ENCODE peak calls at places on chromosomes 3 and 15, in five cellular contexts. One of them, this sample, is unnamed.

GRCh38 chr15:63244399-63244798 is 33.0 kb upstream of the APH1B start:
- DNase-seq in CD4-positive, alpha-beta memory T cell: no peak
- DNase-seq in AG04450: no peak
- DNase-seq in lower lobe of right lung: no peak
- DNase-seq in suprapubic skin: no peak
- DNase-seq in this sample: no peak

GRCh38 chr15:73724211-73724610 is 28.9 kb downstream of the INSYN1 start:
- DNase-seq in AG04450: no peak
- DNase-seq in suprapubic skin: no peak
- DNase-seq in lower lobe of right lung: no peak
- DNase-seq in CD4-positive, alpha-beta memory T cell: no peak
- DNase-seq in this sample: no peak

GRCh38 chr15:27234593-27234992 is 263.6 kb downstream of the GABRG3 start:
- DNase-seq in CD4-positive, alpha-beta memory T cell: no peak
- DNase-seq in AG04450: no peak
- DNase-seq in lower lobe of right lung: no peak
- DNase-seq in suprapubic skin: no peak
- DNase-seq in this sample: no peak

GRCh38 chr15:51076898-51077564 is 17.7 kb downstream of the TNFAIP8L3 start:
- DNase-seq in AG04450: no peak
- DNase-seq in CD4-positive, alpha-beta memory T cell: no peak
- DNase-seq in suprapubic skin: peak; percentile 80
- DNase-seq in lower lobe of right lung: peak; percentile 63
- DNase-seq in this sample: peak; percentile 78

GRCh38 chr3:115275897-115276296 is 128.8 kb upstream of the ZBTB20 start:
- DNase-seq in lower lobe of right lung: no peak
- DNase-seq in AG04450: no peak
- DNase-seq in suprapubic skin: no peak
- DNase-seq in CD4-positive, alpha-beta memory T cell: no peak
- DNase-seq in this sample: no peak

GRCh38 chr3:146969356-146969755 is 364.2 kb upstream of the PLSCR5 start:
- DNase-seq in lower lobe of right lung: no peak
- DNase-seq in AG04450: no peak
- DNase-seq in suprapubic skin: no peak
- DNase-seq in CD4-positive, alpha-beta memory T cell: no peak
- DNase-seq in this sample: no peak

GRCh38 chr15:38414351-38414750 is 39.6 kb upstream of the FAM98B start:
- DNase-seq in AG04450: peak; percentile 46
- DNase-seq in lower lobe of right lung: no peak
- DNase-seq in suprapubic skin: no peak
- DNase-seq in CD4-positive, alpha-beta memory T cell: no peak
- DNase-seq in this sample: no peak

GRCh38 chr3:183895296-183895695 is 10.6 kb upstream of the PARL start:
- DNase-seq in suprapubic skin: no peak
- DNase-seq in CD4-positive, alpha-beta memory T cell: peak; percentile 48
- DNase-seq in AG04450: peak; percentile 20
- DNase-seq in lower lobe of right lung: no peak
- DNase-seq in this sample: no peak

GRCh38 chr3:129662230-129662629 is 55.8 kb upstream of the PLXND1 start:
- DNase-seq in CD4-positive, alpha-beta memory T cell: no peak
- DNase-seq in AG04450: no peak
- DNase-seq in lower lobe of right lung: no peak
- DNase-seq in suprapubic skin: no peak
- DNase-seq in this sample: no peak

GRCh38 chr3:36842275-36842674 is 77.9 kb upstream of the DCLK3 start:
- DNase-seq in lower lobe of right lung: no peak
- DNase-seq in suprapubic skin: no peak
- DNase-seq in CD4-positive, alpha-beta memory T cell: no peak
- DNase-seq in AG04450: no peak
- DNase-seq in this sample: no peak

GRCh38 chr3:71247221-71247947 is 336.1 kb downstream of the FOXP1 start:
- DNase-seq in AG04450: no peak
- DNase-seq in suprapubic skin: no peak
- DNase-seq in CD4-positive, alpha-beta memory T cell: no peak
- DNase-seq in lower lobe of right lung: no peak
- DNase-seq in this sample: no peak

GRCh38 chr15:84929795-84930371 is 45.4 kb downstream of the SLC28A1 start:
- DNase-seq in CD4-positive, alpha-beta memory T cell: no peak
- DNase-seq in AG04450: no peak
- DNase-seq in suprapubic skin: no peak
- DNase-seq in lower lobe of right lung: no peak
- DNase-seq in this sample: no peak

GRCh38 chr15:66080791-66081475 is 172.6 kb downstream of the MEGF11 start:
- DNase-seq in suprapubic skin: no peak
- DNase-seq in AG04450: peak; percentile 30
- DNase-seq in lower lobe of right lung: no peak
- DNase-seq in CD4-positive, alpha-beta memory T cell: no peak
- DNase-seq in this sample: no peak

GRCh38 chr15:39157902-39158301 is 423.0 kb upstream of the THBS1 start:
- DNase-seq in suprapubic skin: no peak
- DNase-seq in CD4-positive, alpha-beta memory T cell: no peak
- DNase-seq in AG04450: no peak
- DNase-seq in lower lobe of right lung: no peak
- DNase-seq in this sample: no peak

GRCh38 chr3:71102111-71103039 is 481.2 kb downstream of the FOXP1 start:
- DNase-seq in suprapubic skin: no peak
- DNase-seq in lower lobe of right lung: no peak
- DNase-seq in CD4-positive, alpha-beta memory T cell: no peak
- DNase-seq in AG04450: peak; percentile 90
- DNase-seq in this sample: no peak

GRCh38 chr3:139202226-139202958 is 141.4 kb upstream of the MRPS22 start:
- DNase-seq in CD4-positive, alpha-beta memory T cell: no peak
- DNase-seq in suprapubic skin: no peak
- DNase-seq in lower lobe of right lung: no peak
- DNase-seq in AG04450: no peak
- DNase-seq in this sample: no peak

GRCh38 chr15:25368855-25369254 is 70.0 kb downstream of the UBE3A start:
- DNase-seq in AG04450: no peak
- DNase-seq in CD4-positive, alpha-beta memory T cell: no peak
- DNase-seq in suprapubic skin: no peak
- DNase-seq in lower lobe of right lung: no peak
- DNase-seq in this sample: no peak

GRCh38 chr3:27307566-27307965 is 61.6 kb downstream of the NEK10 start:
- DNase-seq in lower lobe of right lung: no peak
- DNase-seq in suprapubic skin: no peak
- DNase-seq in AG04450: no peak
- DNase-seq in CD4-positive, alpha-beta memory T cell: no peak
- DNase-seq in this sample: no peak

GRCh38 chr15:39786444-39787056 is 3.9 kb upstream of the FSIP1 start:
- DNase-seq in AG04450: peak; percentile 26
- DNase-seq in suprapubic skin: no peak
- DNase-seq in CD4-positive, alpha-beta memory T cell: peak; percentile 38
- DNase-seq in lower lobe of right lung: no peak
- DNase-seq in this sample: no peak

GRCh38 chr3:132343018-132343612 is 25.9 kb downstream of the ACP3 start:
- DNase-seq in lower lobe of right lung: no peak
- DNase-seq in AG04450: peak; percentile 24
- DNase-seq in suprapubic skin: no peak
- DNase-seq in CD4-positive, alpha-beta memory T cell: peak; percentile 10
- DNase-seq in this sample: no peak

GRCh38 chr3:65448120-65448519 is 590.6 kb downstream of the MAGI1 start:
- DNase-seq in AG04450: no peak
- DNase-seq in CD4-positive, alpha-beta memory T cell: no peak
- DNase-seq in lower lobe of right lung: no peak
- DNase-seq in suprapubic skin: no peak
- DNase-seq in this sample: no peak

GRCh38 chr3:150069158-150069536 is 98.5 kb upstream of the PFN2 start:
- DNase-seq in CD4-positive, alpha-beta memory T cell: no peak
- DNase-seq in AG04450: no peak
- DNase-seq in lower lobe of right lung: no peak
- DNase-seq in suprapubic skin: no peak
- DNase-seq in this sample: no peak

GRCh38 chr3:50230106-50230832 is 5.7 kb upstream of the GNAI2 start:
- DNase-seq in lower lobe of right lung: peak; percentile 55
- DNase-seq in suprapubic skin: no peak
- DNase-seq in AG04450: no peak
- DNase-seq in CD4-positive, alpha-beta memory T cell: no peak
- DNase-seq in this sample: no peak

GRCh38 chr3:50235716-50236483 is at the start of gene GNAI2:
- DNase-seq in AG04450: peak; percentile 94
- DNase-seq in lower lobe of right lung: peak; percentile 99
- DNase-seq in CD4-positive, alpha-beta memory T cell: peak; percentile 99
- DNase-seq in suprapubic skin: peak; percentile 99
- DNase-seq in this sample: peak; percentile 99

GRCh38 chr3:50231581-50231980 is 4.4 kb upstream of the GNAI2 start:
- DNase-seq in lower lobe of right lung: no peak
- DNase-seq in CD4-positive, alpha-beta memory T cell: no peak
- DNase-seq in AG04450: no peak
- DNase-seq in suprapubic skin: no peak
- DNase-seq in this sample: no peak

GRCh38 chr3:50230833-50231125 is 5.2 kb upstream of the GNAI2 start:
- DNase-seq in lower lobe of right lung: no peak
- DNase-seq in AG04450: no peak
- DNase-seq in CD4-positive, alpha-beta memory T cell: no peak
- DNase-seq in suprapubic skin: no peak
- DNase-seq in this sample: no peak

GRCh38 chr3:50233176-50233575 is 2.8 kb upstream of the GNAI2 start:
- DNase-seq in lower lobe of right lung: no peak
- DNase-seq in suprapubic skin: no peak
- DNase-seq in CD4-positive, alpha-beta memory T cell: no peak
- DNase-seq in AG04450: no peak
- DNase-seq in this sample: no peak
- H3K27ac ChIP-seq in lower lobe of right lung: no peak overlapping the region
- H3K27ac ChIP-seq in suprapubic skin: no peak overlapping the region
- H3K27ac ChIP-seq in CD4-positive, alpha-beta memory T cell: no peak overlapping the region
- H3K27ac ChIP-seq in AG04450: no peak overlapping the region
- H3K27ac ChIP-seq in this sample: no peak overlapping the region

DNA sequence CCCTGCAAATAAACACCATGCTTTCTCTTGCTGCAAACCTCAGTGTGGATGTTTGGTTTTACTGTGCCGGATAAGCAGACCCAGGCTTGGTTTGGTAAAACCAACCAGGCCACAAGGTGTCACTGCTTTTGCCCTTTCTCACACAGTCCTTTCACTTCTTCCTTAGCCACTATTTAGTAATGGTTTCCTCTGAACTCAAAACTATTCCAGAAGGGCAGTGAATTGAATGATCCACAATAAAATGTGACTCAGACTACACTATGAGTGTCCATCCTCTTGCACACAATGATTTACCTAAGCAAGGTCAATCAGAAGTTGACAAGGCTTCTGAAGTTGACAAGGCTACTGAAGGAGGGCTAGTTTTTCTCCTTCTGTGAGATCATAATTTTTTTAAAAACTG is 552.4 kb upstream of the CCDC54 start:
- DNase-seq in suprapubic skin: no peak
- DNase-seq in lower lobe of right lung: no peak
- DNase-seq in AG04450: peak; percentile 8
- DNase-seq in CD4-positive, alpha-beta memory T cell: no peak
- DNase-seq in this sample: no peak
- H3K27ac ChIP-seq in suprapubic skin: no peak overlapping the region
- H3K27ac ChIP-seq in lower lobe of right lung: no peak overlapping the region
- H3K27ac ChIP-seq in AG04450: no peak overlapping the region
- H3K27ac ChIP-seq in CD4-positive, alpha-beta memory T cell: no peak overlapping the region
- H3K27ac ChIP-seq in this sample: no peak overlapping the region

GRCh38 chr15:68301300-68301699 is 23.8 kb downstream of the FEM1B start:
- DNase-seq in suprapubic skin: no peak
- DNase-seq in CD4-positive, alpha-beta memory T cell: no peak
- DNase-seq in AG04450: no peak
- DNase-seq in lower lobe of right lung: no peak
- DNase-seq in this sample: peak; percentile 50

GRCh38 chr15:68299436-68299835 is 21.9 kb downstream of the FEM1B start:
- DNase-seq in lower lobe of right lung: no peak
- DNase-seq in suprapubic skin: no peak
- DNase-seq in CD4-positive, alpha-beta memory T cell: no peak
- DNase-seq in AG04450: no peak
- DNase-seq in this sample: peak; percentile 60

GRCh38 chr15:68300115-68300940 is 22.8 kb downstream of the FEM1B start:
- DNase-seq in CD4-positive, alpha-beta memory T cell: no peak
- DNase-seq in AG04450: no peak
- DNase-seq in lower lobe of right lung: no peak
- DNase-seq in suprapubic skin: no peak
- DNase-seq in this sample: peak; percentile 29

GRCh38 chr15:68298336-68298735 is 20.8 kb downstream of the FEM1B start:
- DNase-seq in CD4-positive, alpha-beta memory T cell: no peak
- DNase-seq in AG04450: no peak
- DNase-seq in lower lobe of right lung: no peak
- DNase-seq in suprapubic skin: no peak
- DNase-seq in this sample: peak; percentile 52

DNA sequence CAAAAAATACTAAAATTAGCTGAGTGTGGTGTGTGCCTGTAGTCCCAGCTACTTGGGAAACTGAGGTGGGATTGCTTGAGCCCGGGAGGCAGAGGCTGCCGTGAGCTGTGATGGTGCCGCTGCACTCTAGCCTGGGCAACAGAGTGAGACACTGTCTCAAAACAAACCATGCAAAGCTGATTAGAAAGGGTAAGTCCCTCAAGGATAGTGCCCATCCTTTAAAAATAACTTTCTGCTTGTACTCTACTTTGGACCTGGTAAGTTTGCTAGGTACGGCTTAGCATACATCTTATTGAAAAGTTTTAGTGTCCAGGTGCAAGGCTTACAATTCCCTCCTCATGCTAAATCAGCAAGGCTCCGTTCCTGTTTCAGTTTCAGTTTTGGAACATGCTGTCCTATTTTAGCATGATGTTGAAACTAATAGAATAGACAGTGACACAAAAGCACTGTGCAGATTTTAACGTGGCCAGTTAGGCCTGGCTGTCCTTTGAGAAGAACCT is 21.4 kb downstream of the FEM1B start:
- DNase-seq in suprapubic skin: no peak
- DNase-seq in lower lobe of right lung: no peak
- DNase-seq in AG04450: no peak
- DNase-seq in CD4-positive, alpha-beta memory T cell: peak; percentile 46
- DNase-seq in this sample: peak; percentile 41
- H3K27ac ChIP-seq in suprapubic skin: peak overlapping the region; percentile 42
- H3K27ac ChIP-seq in lower lobe of right lung: peak overlapping the region; percentile 59
- H3K27ac ChIP-seq in AG04450: no peak overlapping the region
- H3K27ac ChIP-seq in CD4-positive, alpha-beta memory T cell: peak overlapping the region; percentile 47
- H3K27ac ChIP-seq in this sample: peak overlapping the region; percentile 74

GRCh38 chr3:195794708-195795107 is 17.0 kb downstream of the MUC4 start:
- DNase-seq in lower lobe of right lung: no peak
- DNase-seq in AG04450: no peak
- DNase-seq in CD4-positive, alpha-beta memory T cell: no peak
- DNase-seq in suprapubic skin: no peak
- DNase-seq in this sample: no peak
- H3K27ac ChIP-seq in lower lobe of right lung: no peak overlapping the region
- H3K27ac ChIP-seq in AG04450: no peak overlapping the region
- H3K27ac ChIP-seq in CD4-positive, alpha-beta memory T cell: no peak overlapping the region
- H3K27ac ChIP-seq in suprapubic skin: no peak overlapping the region
- H3K27ac ChIP-seq in this sample: no peak overlapping the region

DNA sequence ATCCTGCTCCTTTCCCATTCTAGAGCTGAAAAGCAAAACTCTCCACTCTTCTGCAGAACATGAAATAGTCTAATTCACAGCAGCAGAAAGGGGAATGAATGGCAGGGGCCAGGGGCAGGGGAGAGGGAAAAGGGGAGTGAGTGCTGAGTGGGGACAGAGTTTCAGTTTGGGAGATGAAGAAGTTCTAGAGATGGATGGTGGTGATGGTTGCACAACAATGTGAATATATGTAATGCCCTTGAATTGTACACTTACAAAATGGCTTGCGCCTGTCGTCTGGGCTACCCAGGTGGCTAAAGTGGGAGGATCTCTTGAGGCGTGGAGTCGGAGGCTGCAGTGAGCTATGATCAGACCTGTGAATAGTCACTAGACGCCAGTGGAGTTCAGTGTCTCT is 78.5 kb upstream of the MEF2A start:
- DNase-seq in suprapubic skin: peak; percentile 31
- DNase-seq in AG04450: no peak
- DNase-seq in CD4-positive, alpha-beta memory T cell: no peak
- DNase-seq in lower lobe of right lung: no peak
- DNase-seq in this sample: no peak
- H3K27ac ChIP-seq in suprapubic skin: peak overlapping the region; percentile 71
- H3K27ac ChIP-seq in AG04450: peak overlapping the region; percentile 21
- H3K27ac ChIP-seq in CD4-positive, alpha-beta memory T cell: no peak overlapping the region
- H3K27ac ChIP-seq in lower lobe of right lung: peak overlapping the region; percentile 77
- H3K27ac ChIP-seq in this sample: peak overlapping the region; percentile 54

This sample was measured in coronary artery.